ENCODE peak calls at places on chromosome 4, in nine cellular contexts. A is heart right ventricle, F is ascending aorta, E is mesothelial cell of epicardium, G is neural crest cell, C is fibroblast of pulmonary artery, T is left ventricle myocardium inferior, P is GM13977, I is fibroblast of mammary gland. V is an unnamed sample.
A peak's percentile ranks its signal among the peaks of the same experiment; 100 is the strongest.

GRCh38 chr4:13920901-13921300 is 293.4 kb upstream of the BOD1L1 start:
- DNase-seq in C (peak; percentile 100), F (peak; percentile 69), T (no peak), I (peak; percentile 100), A (peak; percentile 34), G (no peak), E (no peak), P (no peak), V (peak; percentile 97)

GRCh38 chr4:119238068-119238722 is 25.7 kb downstream of the USP53 start:
- DNase-seq in C (peak; percentile 23), I (no peak), P (peak; percentile 43), T (no peak), E (no peak), A (no peak), G (no peak), F (no peak), V (no peak)

GRCh38 chr4:7771056-7771455 is 168.6 kb downstream of the AFAP1 start:
- DNase-seq in E (no peak), A (no peak), T (no peak), I (no peak), P (peak; percentile 41), G (no peak), C (no peak), F (no peak), V (no peak)

GRCh38 chr4:102343964-102344519 is 1.2 kb downstream of the SLC39A8 start:
- DNase-seq in T (no peak), A (no peak), E (no peak), F (no peak), P (no peak), C (no peak), I (peak; percentile 4), G (no peak), V (peak; percentile 72)

GRCh38 chr4:32700838-32701237 is 1980.7 kb downstream of the PCDH7 start:
- DNase-seq in G (no peak), I (no peak), E (no peak), F (no peak), C (no peak), T (no peak), A (no peak), P (no peak), V (no peak)

GRCh38 chr4:120694973-120695372 is 227.6 kb downstream of the PRDM5 start:
- DNase-seq in C (peak; percentile 88), A (no peak), E (no peak), P (no peak), I (peak; percentile 89), G (no peak), F (no peak), T (no peak), V (peak; percentile 94)

GRCh38 chr4:41358626-41359025 is 101.9 kb downstream of the UCHL1 start:
- DNase-seq in C (no peak), P (no peak), I (no peak), F (no peak), G (no peak), A (peak; percentile 40), T (peak; percentile 48), E (no peak), V (no peak)

GRCh38 chr4:153204247-153205027 is at the start of gene TRIM2:
- DNase-seq in T (peak; percentile 68), P (no peak), I (peak; percentile 81), G (peak; percentile 61), E (peak; percentile 67), F (peak; percentile 69), C (peak; percentile 75), A (peak; percentile 80), V (no peak)

GRCh38 chr4:146076081-146076480 is 99.4 kb upstream of the LSM6 start:
- DNase-seq in P (no peak), A (no peak), C (no peak), G (no peak), I (no peak), T (no peak), E (no peak), F (no peak), V (no peak)

GRCh38 chr4:36399762-36400353 is 118.4 kb downstream of the DTHD1 start:
- DNase-seq in G (peak; percentile 26), C (peak; percentile 28), I (peak; percentile 2), A (peak; percentile 9), T (no peak), E (no peak), P (peak; percentile 24), F (no peak), V (peak; percentile 47)

GRCh38 chr4:186723207-186724047 is at the start of gene FAT1:
- DNase-seq in E (peak; percentile 81), C (peak; percentile 86), T (peak; percentile 73), F (peak; percentile 71), I (peak; percentile 72), G (peak; percentile 66), A (peak; percentile 61), P (no peak), V (peak; percentile 76)

GRCh38 chr4:174369968-174370367 is 86.3 kb downstream of the CEP44 start:
- DNase-seq in P (no peak), A (no peak), C (no peak), F (no peak), I (no peak), E (no peak), G (no peak), T (no peak), V (no peak)

GRCh38 chr4:127486248-127486647 is 146.5 kb upstream of the INTU start:
- DNase-seq in P (no peak), C (no peak), F (no peak), I (no peak), T (no peak), G (no peak), A (no peak), E (no peak), V (no peak)

GRCh38 chr4:100826808-100827548 is 309.2 kb upstream of the EMCN start:
- DNase-seq in I (no peak), A (no peak), C (no peak), F (no peak), P (no peak), T (no peak), E (no peak), G (no peak), V (no peak)

GRCh38 chr4:69039071-69039470 is 57.2 kb upstream of the UGT2B7 start:
- DNase-seq in P (no peak), E (no peak), G (no peak), I (no peak), F (no peak), C (peak; percentile 18), A (no peak), T (no peak), V (no peak)

GRCh38 chr4:156756118-156756517 is 215.5 kb downstream of the PDGFC start:
- DNase-seq in E (no peak), T (no peak), I (peak; percentile 39), A (no peak), G (no peak), P (no peak), F (no peak), C (peak; percentile 45), V (no peak)

GRCh38 chr4:186707574-186707973 is 16.1 kb downstream of the FAT1 start:
- DNase-seq in P (no peak), F (no peak), A (no peak), C (no peak), I (no peak), G (no peak), E (no peak), T (no peak), V (no peak)

GRCh38 chr4:69322055-69322454 is 41.8 kb downstream of the UGT2B28 start:
- DNase-seq in F (no peak), E (no peak), A (no peak), P (no peak), C (peak; percentile 19), I (peak; percentile 7), G (no peak), T (no peak), V (peak; percentile 17)

GRCh38 chr4:1047976-1048780 is 36.8 kb downstream of the FGFRL1 start:
- DNase-seq in G (no peak), I (no peak), F (peak; percentile 60), P (no peak), C (no peak), T (peak; percentile 15), E (no peak), A (no peak), V (no peak)

GRCh38 chr4:8303485-8304281 is 34.1 kb downstream of the HTRA3 start:
- DNase-seq in C (peak; percentile 95), A (no peak), P (no peak), G (no peak), T (peak; percentile 5), E (no peak), I (peak; percentile 96), F (peak; percentile 65), V (peak; percentile 88)

GRCh38 chr4:127782025-127782274 is 172 bp upstream of the HSPA4L start:
- DNase-seq in P (peak; percentile 93), T (peak; percentile 86), G (peak; percentile 75), E (no peak), C (peak; percentile 86), A (peak; percentile 82), F (peak; percentile 90), I (peak; percentile 77), V (peak; percentile 86)

GRCh38 chr4:112546476-112546875 is 30.5 kb upstream of the NEUROG2 start:
- DNase-seq in I (peak; percentile 42), P (no peak), G (no peak), A (no peak), T (no peak), F (no peak), C (no peak), E (no peak), V (no peak)

GRCh38 chr4:20944451-20944850 is 244.2 kb downstream of the PACRGL start:
- DNase-seq in E (no peak), A (no peak), T (no peak), I (no peak), P (no peak), G (no peak), F (no peak), C (no peak), V (no peak)

GRCh38 chr4:84499065-84499982 is at the start of gene NKX6-1:
- DNase-seq in F (peak; percentile 86), P (no peak), C (peak; percentile 29), G (peak; percentile 76), I (peak; percentile 80), T (peak; percentile 44), A (peak; percentile 20), E (peak; percentile 79), V (peak; percentile 85)
- TF ChIP-seq CTCF in F (no peak), P (no peak), C (no peak), G (no peak), I (no peak), T (no peak), A (no peak), E (no peak), V (no peak)

GRCh38 chr4:55184600-55185523 is 59.5 kb upstream of the KDR start:
- DNase-seq in E (no peak), A (no peak), C (peak; percentile 72), P (no peak), T (peak; percentile 24), F (no peak), G (no peak), I (peak; percentile 89), V (peak; percentile 47)
- TF ChIP-seq CTCF in E (no peak), A (peak; percentile 47), C (peak; percentile 17), P (peak; percentile 59), T (peak; percentile 38), F (no peak), G (peak; percentile 51), I (peak; percentile 4), V (peak; percentile 37)

GRCh38 chr4:175622887-175623286 is 189.2 kb downstream of the GPM6A start:
- DNase-seq in E (no peak), T (no peak), G (no peak), F (no peak), A (no peak), C (no peak), P (no peak), I (no peak), V (no peak)
- TF ChIP-seq CTCF in E (no peak), T (no peak), G (no peak), F (no peak), A (no peak), C (no peak), P (no peak), I (no peak), V (no peak)

GRCh38 chr4:47839259-47839658 is 1.4 kb upstream of the CORIN start:
- DNase-seq in E (no peak), A (peak; percentile 13), F (no peak), T (no peak), P (peak; percentile 67), C (peak; percentile 50), G (no peak), I (peak; percentile 93), V (no peak)
- TF ChIP-seq CTCF in E (no peak), A (peak; percentile 57), F (peak; percentile 32), T (peak; percentile 58), P (peak; percentile 48), C (peak; percentile 47), G (peak; percentile 51), I (peak; percentile 58), V (no peak)